ENCODE peak calls at places on chromosome 22, in eight cellular contexts. T, G, V, P, S, H, Z and J are unnamed samples.

GRCh38 chr22:28435271-28435825 is 244.3 kb downstream of the TTC28 start:
- DNase-seq in T (no peak), G (no peak), V (peak; percentile 38), P (no peak), S (peak; percentile 56), H (no peak), Z (no peak), J (no peak)

GRCh38 chr22:20188567-20188877 is 37.7 kb upstream of the CCDC188 start:
- DNase-seq in T (no peak), G (no peak), V (no peak), P (no peak), S (no peak), H (no peak), Z (no peak), J (no peak)

GRCh38 chr22:26561756-26562417 is 28.0 kb downstream of the TPST2 start:
- DNase-seq in T (no peak), G (no peak), V (peak; percentile 74), P (no peak), S (peak; percentile 95), H (no peak), Z (peak; percentile 75), J (no peak)

GRCh38 chr22:39519681-39520053 is 695 bp upstream of the ATF4 start:
- DNase-seq in T (peak; percentile 87), G (no peak), V (peak; percentile 72), P (peak; percentile 68), S (no peak), H (peak; percentile 52), Z (peak; percentile 65), J (no peak)

GRCh38 chr22:16658068-16658467 is 65.5 kb upstream of the CCT8L2 start:
- DNase-seq in T (no peak), G (no peak), V (no peak), P (no peak), S (no peak), H (no peak), Z (no peak), J (no peak)

GRCh38 chr22:28000361-28000760 is 81.3 kb upstream of the PITPNB start:
- DNase-seq in T (no peak), G (no peak), V (no peak), P (no peak), S (no peak), H (no peak), Z (no peak), J (no peak)

GRCh38 chr22:36386900-36387663 is 685 bp downstream of the MYH9 start:
- DNase-seq in T (peak; percentile 88), G (no peak), V (peak; percentile 80), P (no peak), S (peak; percentile 91), H (peak; percentile 51), Z (peak; percentile 78), J (no peak)

GRCh38 chr22:17770180-17771077 is 3.8 kb downstream of the BID start:
- DNase-seq in T (no peak), G (no peak), V (no peak), P (no peak), S (peak; percentile 47), H (no peak), Z (no peak), J (no peak)

GRCh38 chr22:19816372-19817119 is 38.1 kb downstream of the GNB1L start:
- DNase-seq in T (no peak), G (no peak), V (no peak), P (no peak), S (no peak), H (no peak), Z (no peak), J (no peak)

GRCh38 chr22:19870153-19871022 is 15.7 kb upstream of the GNB1L start:
- DNase-seq in T (peak; percentile 55), G (no peak), V (no peak), P (no peak), S (peak; percentile 52), H (peak; percentile 8), Z (peak; percentile 28), J (no peak)

GRCh38 chr22:37028692-37029674 is 9.4 kb downstream of the MPST start:
- DNase-seq in T (no peak), G (no peak), V (no peak), P (no peak), S (no peak), H (no peak), Z (no peak), J (no peak)

GRCh38 chr22:50560034-50560433 is 2.7 kb downstream of the SYCE3 start:
- DNase-seq in T (no peak), G (no peak), V (no peak), P (no peak), S (no peak), H (no peak), Z (no peak), J (no peak)

GRCh38 chr22:50561401-50562074 is 1.2 kb downstream of the SYCE3 start:
- DNase-seq in T (peak; percentile 59), G (no peak), V (no peak), P (no peak), S (peak; percentile 48), H (no peak), Z (no peak), J (no peak)

GRCh38 chr22:50562523-50563409 is at the start of gene SYCE3:
- DNase-seq in T (peak; percentile 98), G (peak; percentile 84), V (peak; percentile 97), P (peak; percentile 93), S (peak; percentile 100), H (peak; percentile 93), Z (peak; percentile 97), J (peak; percentile 88)

GRCh38 chr22:50564289-50564688 is 1.6 kb upstream of the SYCE3 start:
- DNase-seq in T (no peak), G (no peak), V (no peak), P (no peak), S (peak; percentile 22), H (no peak), Z (no peak), J (no peak)

GRCh38 chr22:50563410-50564160 is 866 bp upstream of the SYCE3 start:
- DNase-seq in T (no peak), G (no peak), V (no peak), P (no peak), S (peak; percentile 52), H (no peak), Z (no peak), J (no peak)
- H3K27ac ChIP-seq in T (no peak overlapping the region), G (peak overlapping the region; percentile 80), V (peak overlapping the region; percentile 65), P (peak overlapping the region; percentile 77), S (peak overlapping the region; percentile 79), H (peak overlapping the region; percentile 74), Z (peak overlapping the region; percentile 87), J (no peak overlapping the region)

GRCh38 chr22:49793871-49794270 is 33.8 kb downstream of the BRD1 start:
- DNase-seq in T (no peak), G (no peak), V (no peak), P (no peak), S (peak; percentile 33), H (no peak), Z (no peak), J (no peak)

GRCh38 chr22:49796596-49797270 is 30.9 kb downstream of the BRD1 start:
- DNase-seq in T (no peak), G (no peak), V (no peak), P (no peak), S (peak; percentile 37), H (no peak), Z (no peak), J (no peak)

GRCh38 chr22:49797706-49798105 is 30.0 kb downstream of the BRD1 start:
- DNase-seq in T (no peak), G (no peak), V (no peak), P (no peak), S (peak; percentile 51), H (no peak), Z (no peak), J (no peak)

GRCh38 chr22:49793296-49793695 is 34.4 kb downstream of the BRD1 start:
- DNase-seq in T (no peak), G (no peak), V (no peak), P (no peak), S (peak; percentile 2), H (no peak), Z (no peak), J (no peak)

DNA sequence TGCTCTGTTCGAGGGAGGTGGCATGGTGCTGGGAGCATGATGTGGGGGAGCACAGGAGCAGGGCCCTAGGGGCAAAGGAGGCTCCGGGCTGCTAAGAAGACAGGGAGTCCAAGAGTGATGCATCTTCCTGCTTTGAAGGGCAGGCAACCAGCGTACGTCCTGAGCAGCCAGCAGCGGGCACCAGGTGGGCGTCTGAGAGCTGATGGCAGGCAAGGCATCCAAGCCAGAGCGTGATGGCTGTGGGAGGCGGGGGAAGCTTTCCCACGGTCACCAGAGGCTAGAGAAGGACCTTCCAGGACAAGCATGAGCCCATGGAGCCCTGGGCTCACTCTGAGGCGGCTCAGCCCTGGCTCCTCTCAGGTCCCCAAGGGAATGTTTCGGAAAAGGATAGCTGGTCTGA is 32.2 kb downstream of the BRD1 start:
- DNase-seq in T (no peak), G (no peak), V (no peak), P (no peak), S (peak; percentile 34), H (no peak), Z (no peak), J (no peak)
- H3K4me1 ChIP-seq in T (no peaks in the 10 kb centered on the region), G (peaks cover 12% of the 10 kb centered on the region), V (peaks cover 33% of the 10 kb centered on the region), P (no peaks in the 10 kb centered on the region), S (no peaks in the 10 kb centered on the region), H (no peaks in the 10 kb centered on the region), Z (peaks cover 36% of the 10 kb centered on the region), J (peaks cover 11% of the 10 kb centered on the region)

DNA sequence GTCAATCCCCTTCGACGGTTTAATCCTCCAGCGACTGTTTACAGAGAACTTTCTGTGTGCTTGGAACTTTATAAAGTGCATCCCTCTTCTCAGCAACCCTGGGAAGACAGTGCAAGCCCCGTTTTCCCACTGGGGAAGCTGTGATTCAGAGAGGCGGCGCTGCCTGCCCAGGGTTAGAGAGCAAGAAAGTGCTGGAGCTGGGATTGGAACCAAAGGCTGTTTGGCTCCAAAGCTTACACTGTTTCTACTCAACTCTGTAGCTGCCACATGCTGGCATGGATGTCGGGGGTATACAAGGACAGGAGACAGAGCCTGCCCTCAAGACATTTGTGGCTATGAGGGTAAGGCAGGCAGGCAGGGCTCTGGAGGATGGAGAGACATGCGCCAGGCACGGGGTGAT is 13.0 kb downstream of the FBLN1 start:
- DNase-seq in T (no peak), G (no peak), V (no peak), P (no peak), S (no peak), H (no peak), Z (no peak), J (no peak)
- TF ChIP-seq CTCF in T (no peak), G (no peak), V (no peak), P (no peak), S (no peak), H (no peak), Z (no peak), J (no peak)

DNA sequence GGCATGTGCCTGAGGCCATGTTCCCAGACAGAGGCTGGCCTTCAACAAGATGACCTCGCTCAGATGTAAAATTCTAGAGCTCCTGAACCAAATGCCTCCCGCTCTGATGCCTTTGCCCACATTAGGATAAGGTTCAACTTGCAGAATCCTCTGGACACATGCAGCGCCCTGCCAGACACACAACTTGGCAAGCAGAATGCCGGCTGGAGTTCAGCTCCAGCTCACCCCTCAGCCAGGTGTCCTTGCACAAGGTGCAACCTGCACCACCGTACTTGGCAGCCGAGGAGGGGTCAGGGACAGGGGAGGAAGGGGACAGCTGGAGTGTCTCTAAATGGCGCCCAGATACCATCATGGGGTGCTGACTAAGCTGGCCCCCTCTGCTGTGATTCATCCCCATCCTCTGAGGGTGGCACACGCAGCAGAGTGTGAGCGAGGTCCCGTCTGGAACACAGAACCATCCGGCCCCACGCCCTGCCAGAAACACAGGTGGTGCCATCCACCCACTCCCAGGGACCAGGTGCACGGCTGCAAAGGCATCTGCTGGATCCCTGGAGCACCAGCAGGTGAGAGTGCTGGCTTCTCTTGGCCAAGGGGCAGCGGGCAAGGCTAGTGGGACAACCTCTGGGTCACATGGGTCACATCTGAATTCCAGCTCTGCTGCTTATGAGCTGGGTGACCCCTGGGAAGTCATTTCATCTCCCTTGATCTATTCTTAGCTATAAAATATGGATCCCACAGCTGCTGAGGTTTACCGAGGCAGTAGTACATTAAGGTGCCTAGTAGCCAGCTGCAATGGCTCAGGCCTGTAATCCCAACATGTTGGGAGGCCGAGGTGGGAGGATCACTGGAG is 12.8 kb downstream of the ZMAT5 start:
- DNase-seq in T (no peak), G (no peak), V (no peak), P (no peak), S (no peak), H (no peak), Z (no peak), J (no peak)
- H3K27ac ChIP-seq in T (no peak overlapping the region), G (no peak overlapping the region), V (no peak overlapping the region), P (no peak overlapping the region), S (no peak overlapping the region), H (no peak overlapping the region), Z (no peak overlapping the region), J (no peak overlapping the region)